ENCODE peak calls at places on chromosomes 7 and 10, in four cellular contexts. G, E, R and Z are unnamed samples.

GRCh38 chr10:74034301-74034700 is 36.4 kb downstream of the VCL start:
- DNase-seq in E (no peak), R (no peak), G (no peak), Z (no peak)

GRCh38 chr10:70481105-70481504 is 2.5 kb downstream of the PALD1 start:
- DNase-seq in R (no peak), G (no peak), E (no peak), Z (no peak)

GRCh38 chr10:15879058-15879457 is 18.8 kb upstream of the MINDY3 start:
- DNase-seq in R (no peak), G (no peak), E (peak; percentile 48), Z (no peak)

GRCh38 chr10:124002391-124003069 is 90.9 kb downstream of the CHST15 start:
- DNase-seq in R (no peak), G (no peak), E (no peak), Z (peak; percentile 43)

GRCh38 chr10:114940735-114941134 is 2.7 kb downstream of the TRUB1 start:
- DNase-seq in E (peak; percentile 34), G (no peak), R (no peak), Z (no peak)

GRCh38 chr7:100674441-100675407 is 1.2 kb downstream of the GNB2 start:
- DNase-seq in G (peak; percentile 47), R (no peak), E (no peak), Z (no peak)

GRCh38 chr10:3237055-3237454 is 64.5 kb upstream of the PITRM1 start:
- DNase-seq in G (no peak), R (no peak), E (no peak), Z (no peak)

GRCh38 chr7:68246189-68246633 is 1249.6 kb downstream of the TYW1 start:
- DNase-seq in E (no peak), G (no peak), R (no peak), Z (no peak)

GRCh38 chr7:95436407-95436806 is 1.6 kb upstream of the PON2 start:
- DNase-seq in R (no peak), E (no peak), G (no peak), Z (no peak)

GRCh38 chr10:113690749-113691148 is 11.0 kb downstream of the CASP7 start:
- DNase-seq in E (no peak), G (no peak), R (no peak), Z (no peak)

GRCh38 chr10:3091346-3091787 is 24.0 kb downstream of the PFKP start:
- DNase-seq in R (peak; percentile 75), E (peak; percentile 90), G (no peak), Z (no peak)

GRCh38 chr7:17786314-17786852 is 153.9 kb downstream of the SNX13 start:
- DNase-seq in R (no peak), E (no peak), G (no peak), Z (no peak)
- TF ChIP-seq CTCF in R (no peak), E (no peak), G (no peak), Z (no peak)

GRCh38 chr7:102450242-102450641 is 14.4 kb downstream of the ALKBH4 start:
- DNase-seq in R (peak; percentile 23), G (no peak), E (no peak), Z (no peak)
- TF ChIP-seq CTCF in R (no peak), G (peak; percentile 36), E (peak; percentile 2), Z (no peak)

DNA sequence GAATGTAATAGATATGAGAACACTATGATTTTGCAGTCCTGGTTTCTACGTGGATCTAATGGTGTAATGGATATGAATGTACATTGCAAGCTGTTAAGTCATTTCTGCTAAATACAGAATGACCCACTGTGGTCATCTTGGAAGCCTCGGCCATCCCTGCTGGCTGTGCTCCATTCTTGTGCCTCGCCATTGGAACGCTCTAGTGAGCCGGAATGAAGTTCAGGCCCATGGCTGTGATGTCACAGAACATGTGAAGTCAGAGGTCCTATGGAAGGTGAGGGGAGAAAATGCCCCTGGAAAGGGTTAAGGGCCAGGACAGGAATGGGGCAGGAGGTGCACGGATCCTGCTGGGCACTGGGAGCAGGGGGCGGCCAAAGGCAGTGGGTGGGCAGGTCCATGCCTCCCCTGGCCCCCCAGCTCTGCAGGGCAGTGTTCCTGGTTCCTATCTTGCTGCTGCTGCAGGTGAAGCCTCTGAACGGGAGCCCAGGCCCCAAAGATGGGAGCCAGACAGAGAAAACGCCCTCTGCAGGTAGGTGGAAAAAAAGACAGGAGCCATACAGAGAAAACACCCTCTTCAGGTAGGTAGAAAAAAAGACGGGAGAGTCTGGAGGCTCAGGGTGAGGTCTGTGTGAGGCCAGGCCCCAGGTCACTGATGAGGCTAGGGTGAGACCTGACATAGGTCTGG is at the start of gene LLCFC1:
- DNase-seq in R (peak; percentile 38), E (no peak), G (peak; percentile 20), Z (no peak)
- TF ChIP-seq CTCF in R (peak; percentile 67), E (no peak), G (peak; percentile 35), Z (no peak)

GRCh38 chr7:50657341-50657873 is 92.2 kb upstream of the DDC start:
- DNase-seq in G (no peak), E (peak; percentile 86), R (no peak), Z (peak; percentile 63)
- TF ChIP-seq CTCF in G (no peak), E (peak; percentile 24), R (no peak), Z (peak; percentile 28)

DNA sequence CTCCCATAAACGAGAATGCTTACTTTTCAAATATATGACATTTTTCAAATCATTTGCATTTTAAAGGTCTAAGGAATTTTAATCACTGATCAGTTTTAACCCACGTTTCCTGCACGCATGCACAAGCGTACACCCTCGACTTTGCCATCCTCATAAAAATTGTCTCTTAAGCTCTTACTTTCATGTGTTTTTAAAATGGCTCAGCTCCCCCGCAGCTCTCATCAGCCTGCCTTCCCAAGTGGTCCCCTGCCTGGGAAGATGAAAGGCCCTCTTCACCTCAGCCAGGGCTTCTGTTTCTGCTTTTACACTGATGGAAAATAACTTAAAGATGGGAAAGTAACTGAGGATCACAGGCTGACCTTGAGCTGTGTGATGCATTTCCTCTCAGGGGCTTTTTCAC is 131.6 kb upstream of the LSM8 start:
- DNase-seq in E (no peak), R (no peak), G (no peak), Z (no peak)
- TF ChIP-seq CTCF in E (no peak), R (no peak), G (no peak), Z (no peak)

DNA sequence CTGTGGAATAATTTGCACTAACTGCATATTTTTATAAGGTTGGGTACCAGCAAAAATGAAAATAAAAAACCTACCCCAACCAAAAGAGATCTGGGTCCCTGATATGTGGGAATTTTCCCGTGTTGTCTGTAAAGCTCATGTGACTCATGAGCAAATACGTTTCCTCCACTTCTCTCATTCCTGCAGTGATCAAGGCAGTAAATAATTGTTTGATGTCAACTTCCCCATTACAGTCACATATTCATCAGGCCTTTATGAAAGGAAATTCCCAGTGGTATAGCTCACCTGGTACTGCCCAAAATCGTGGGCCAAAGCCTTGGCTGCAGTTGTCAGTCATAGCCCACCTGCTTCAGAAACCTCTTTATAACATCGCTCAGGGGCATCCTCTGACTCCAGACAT is 166.0 kb upstream of the ANK3 start:
- DNase-seq in E (no peak), R (no peak), G (no peak), Z (no peak)
- TF ChIP-seq CTCF in E (no peak), R (no peak), G (no peak), Z (no peak)